ENCODE peak calls at places on chromosomes 3 and 15, in ten cellular contexts. A is IMR-90; R is tibial artery; N is heart left ventricle; V is GM12865; F is AG09309; S is fibroblast of mammary gland; H is activated CD8-positive, alpha-beta T cell treated with anti-CD3 and anti-CD28 coated beads for 36 hours; P is progenitor cell of endocrine pancreas; Y is GM10248. E is an unnamed sample.

GRCh38 chr3:161914703-161915102 is 418.1 kb downstream of the OTOL1 start:
- DNase-seq in A (peak), R (no peak), N (no peak), V (peak), F (no peak), S (peak), H (no peak), P (peak), Y (no peak), E (peak)

GRCh38 chr3:173913397-173913796 is 515.9 kb downstream of the NLGN1 start:
- DNase-seq in A (peak), R (no peak), N (peak), V (no peak), F (no peak), S (peak), H (no peak), P (no peak), Y (no peak), E (no peak)

GRCh38 chr3:196175717-196176116 is 35.5 kb downstream of the ZDHHC19 start:
- DNase-seq in A (no peak), R (no peak), N (no peak), V (no peak), F (no peak), S (no peak), H (no peak), P (no peak), Y (no peak), E (no peak)

GRCh38 chr3:24538891-24539290 is 44.2 kb upstream of the THRB start:
- DNase-seq in A (no peak), R (no peak), N (peak), V (no peak), F (no peak), S (no peak), H (no peak), P (no peak), Y (no peak), E (no peak)

GRCh38 chr3:121072128-121072527 is 164.1 kb downstream of the STXBP5L start:
- DNase-seq in A (no peak), R (no peak), N (peak), V (no peak), F (no peak), S (no peak), H (no peak), P (no peak), Y (no peak), E (no peak)

GRCh38 chr3:112002458-112002971 is 3.8 kb downstream of the TAGLN3 start:
- DNase-seq in A (peak), R (no peak), N (no peak), V (no peak), F (no peak), S (peak), H (peak), P (no peak), Y (no peak), E (no peak)

GRCh38 chr3:115633467-115633866 is 10.2 kb downstream of the GAP43 start:
- DNase-seq in A (no peak), R (no peak), N (no peak), V (no peak), F (no peak), S (no peak), H (no peak), P (no peak), Y (no peak), E (no peak)

GRCh38 chr3:181326637-181327223 is 337.2 kb upstream of the DNAJC19 start:
- DNase-seq in A (no peak), R (no peak), N (no peak), V (peak), F (no peak), S (peak), H (peak), P (no peak), Y (peak), E (no peak)

GRCh38 chr3:38829404-38829803 is 13.4 kb upstream of the SCN10A start:
- DNase-seq in A (peak), R (peak), N (peak), V (no peak), F (peak), S (peak), H (no peak), P (no peak), Y (no peak), E (no peak)

GRCh38 chr15:85408270-85408746 is 27.9 kb downstream of the AKAP13 start:
- DNase-seq in A (no peak), R (no peak), N (no peak), V (peak), F (no peak), S (no peak), H (peak), P (no peak), Y (peak), E (no peak)

GRCh38 chr15:61415617-61416120 is 186.6 kb upstream of the RORA start:
- DNase-seq in A (no peak), R (no peak), N (no peak), V (no peak), F (no peak), S (no peak), H (no peak), P (no peak), Y (no peak), E (no peak)

GRCh38 chr15:99956820-99957641 is 223.8 kb upstream of the LYSMD4 start:
- DNase-seq in A (no peak), R (no peak), N (no peak), V (no peak), F (no peak), S (no peak), H (no peak), P (no peak), Y (peak), E (no peak)

GRCh38 chr15:23447107-23447500 is at the start of gene GOLGA6L2:
- DNase-seq in A (no peak), R (no peak), N (no peak), V (peak), F (no peak), S (peak), H (peak), P (no peak), Y (no peak), E (no peak)

GRCh38 chr15:89836255-89837133 is 21.8 kb upstream of the ANPEP start:
- DNase-seq in A (peak), R (peak), N (no peak), V (no peak), F (peak), S (peak), H (no peak), P (no peak), Y (no peak), E (no peak)

GRCh38 chr15:36278219-36278618 is 301.2 kb upstream of the CDIN1 start:
- DNase-seq in A (peak), R (no peak), N (no peak), V (peak), F (no peak), S (peak), H (no peak), P (no peak), Y (no peak), E (no peak)

GRCh38 chr3:174857301-174857700 is 1.8 kb upstream of the NAALADL2 start:
- DNase-seq in A (no peak), R (no peak), N (no peak), V (no peak), F (no peak), S (no peak), H (no peak), P (no peak), Y (no peak), E (no peak)

GRCh38 chr15:65077981-65078352 is 1.4 kb downstream of the KBTBD13 start:
- DNase-seq in A (no peak), R (peak), N (peak), V (peak), F (no peak), S (peak), H (peak), P (peak), Y (peak), E (peak)

GRCh38 chr15:40330368-40330836 is 6.9 kb downstream of the INAFM2 start:
- DNase-seq in A (peak), R (no peak), N (peak), V (no peak), F (no peak), S (no peak), H (no peak), P (no peak), Y (no peak), E (no peak)

GRCh38 chr15:59329091-59329490 is 43.6 kb downstream of the MYO1E start:
- DNase-seq in A (no peak), R (no peak), N (no peak), V (no peak), F (no peak), S (no peak), H (no peak), P (no peak), Y (no peak), E (no peak)

GRCh38 chr3:177478170-177478859 is 281.0 kb upstream of the TBL1XR1 start:
- DNase-seq in A (peak), R (peak), N (no peak), V (no peak), F (peak), S (peak), H (no peak), P (no peak), Y (no peak), E (no peak)

GRCh38 chr3:170023165-170023564 is 14.6 kb upstream of the GPR160 start:
- DNase-seq in A (no peak), R (no peak), N (no peak), V (no peak), F (no peak), S (no peak), H (no peak), P (no peak), Y (no peak), E (no peak)

GRCh38 chr3:170024581-170024980 is 13.2 kb upstream of the GPR160 start:
- DNase-seq in A (no peak), R (no peak), N (no peak), V (no peak), F (no peak), S (no peak), H (no peak), P (no peak), Y (no peak), E (no peak)

DNA sequence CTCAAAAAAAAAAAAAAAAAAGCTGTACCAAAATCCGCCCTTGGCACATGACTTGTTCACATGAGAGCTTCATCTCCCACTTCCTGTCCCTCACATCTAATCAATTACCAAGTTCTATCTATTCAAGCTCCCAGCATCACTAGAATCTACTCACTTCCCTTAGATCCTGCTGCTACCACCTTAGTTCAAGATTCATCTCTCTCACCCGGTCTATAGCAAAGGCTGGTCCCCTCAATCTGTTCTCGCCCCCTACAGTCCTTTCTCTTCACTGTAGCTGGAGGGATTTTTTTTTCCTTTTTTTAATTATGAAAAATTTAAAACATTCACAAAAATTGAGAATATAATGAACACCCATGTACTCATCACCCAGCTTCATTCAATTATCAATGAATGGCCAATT is 16.7 kb upstream of the GPR160 start:
- DNase-seq in A (no peak), R (no peak), N (no peak), V (peak), F (no peak), S (no peak), H (no peak), P (no peak), Y (no peak), E (no peak)
- TF ChIP-seq CTCF in A (peak), R (no peak), N (no peak), V (no peak), F (no peak), S (no peak), H (peak), P (peak), Y (peak), E (no peak)

DNA sequence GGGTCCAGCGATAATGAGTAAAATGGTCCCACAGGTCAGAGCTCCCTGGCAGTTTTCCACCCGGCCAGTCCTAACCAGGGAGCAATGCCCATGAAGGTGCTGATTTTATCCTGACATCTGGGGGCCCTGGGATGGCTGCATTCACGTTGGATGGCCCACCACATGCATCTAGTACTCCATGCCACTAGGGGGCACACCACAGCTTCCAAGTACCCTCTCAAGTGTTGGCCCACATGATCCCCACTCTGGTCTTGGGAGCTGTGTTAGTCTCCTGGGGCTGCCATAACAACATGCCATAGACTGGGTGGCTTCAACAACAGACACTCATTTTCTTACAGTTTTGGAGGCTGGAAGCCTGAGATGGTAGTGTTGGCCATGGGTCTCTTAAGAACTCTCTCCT is 225.5 kb downstream of the SLCO3A1 start:
- DNase-seq in A (no peak), R (no peak), N (no peak), V (peak), F (no peak), S (peak), H (peak), P (no peak), Y (no peak), E (no peak)
- TF ChIP-seq CTCF in A (peak), R (no peak), N (no peak), V (peak), F (peak), S (peak), H (peak), P (peak), Y (no peak), E (peak)

GRCh38 chr3:37554364-37554763 is 307.3 kb upstream of the CTDSPL start:
- DNase-seq in A (no peak), R (no peak), N (no peak), V (peak), F (no peak), S (no peak), H (no peak), P (no peak), Y (no peak), E (no peak)

GRCh38 chr3:37564518-37564917 is 297.2 kb upstream of the CTDSPL start:
- DNase-seq in A (no peak), R (no peak), N (no peak), V (no peak), F (no peak), S (no peak), H (no peak), P (no peak), Y (no peak), E (no peak)

GRCh38 chr3:37558580-37558979 is 303.1 kb upstream of the CTDSPL start:
- DNase-seq in A (no peak), R (no peak), N (no peak), V (no peak), F (no peak), S (no peak), H (no peak), P (no peak), Y (no peak), E (no peak)

GRCh38 chr3:37556789-37557301 is 304.8 kb upstream of the CTDSPL start:
- DNase-seq in A (no peak), R (no peak), N (no peak), V (no peak), F (no peak), S (no peak), H (no peak), P (no peak), Y (no peak), E (no peak)

GRCh38 chr3:37559461-37559860 is 302.2 kb upstream of the CTDSPL start:
- DNase-seq in A (peak), R (no peak), N (no peak), V (no peak), F (no peak), S (peak), H (no peak), P (no peak), Y (no peak), E (no peak)
- TF ChIP-seq CTCF in A (no peak), R (no peak), N (no peak), V (no peak), F (no peak), S (no peak), H (no peak), P (no peak), Y (no peak), E (no peak)

GRCh38 chr3:62863648-62864047 is 11.6 kb downstream of the CADPS start:
- DNase-seq in A (no peak), R (no peak), N (no peak), V (no peak), F (no peak), S (no peak), H (no peak), P (no peak), Y (no peak), E (no peak)
- TF ChIP-seq CTCF in A (no peak), R (no peak), N (no peak), V (no peak), F (no peak), S (no peak), H (no peak), P (no peak), Y (no peak), E (no peak)

DNA sequence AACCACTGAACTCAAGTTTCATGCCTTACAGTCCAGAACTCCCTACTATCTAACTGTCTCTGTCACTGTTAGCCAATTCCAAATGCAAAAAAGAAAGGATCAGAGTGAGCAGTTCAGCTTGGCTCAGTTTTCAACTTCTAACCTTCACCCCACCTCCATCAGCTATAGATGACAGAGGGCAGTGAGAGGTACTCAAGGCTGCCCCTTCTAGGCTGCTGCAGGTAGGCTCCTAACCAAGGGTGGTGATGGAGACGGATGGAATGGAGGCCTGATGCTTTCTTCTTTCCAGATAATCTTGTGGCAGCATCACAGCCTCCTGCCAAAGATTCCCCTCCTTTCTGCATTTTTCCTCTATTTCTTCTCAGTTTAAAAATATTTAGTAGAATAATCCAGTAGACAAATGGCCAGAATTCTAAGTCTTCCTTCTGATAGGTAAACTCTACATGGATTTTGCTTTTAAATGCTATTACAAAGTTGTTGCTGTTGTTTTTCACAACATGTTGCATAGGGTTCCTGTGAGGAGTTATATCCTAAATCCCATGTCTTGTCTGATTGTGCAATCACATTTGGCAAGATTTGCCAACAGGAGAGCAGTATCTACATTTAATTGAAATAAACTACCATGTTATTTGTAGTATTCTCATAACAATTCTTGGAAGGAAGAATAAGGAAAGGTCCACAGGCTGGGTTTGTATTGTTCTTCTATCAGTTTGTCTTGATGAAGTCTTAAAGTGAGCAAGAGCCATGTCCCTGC is 301.6 kb upstream of the TRIM42 start:
- DNase-seq in A (no peak), R (no peak), N (no peak), V (no peak), F (no peak), S (peak), H (no peak), P (no peak), Y (no peak), E (no peak)
- TF ChIP-seq CTCF in A (no peak), R (no peak), N (no peak), V (no peak), F (no peak), S (no peak), H (no peak), P (no peak), Y (no peak), E (no peak)

GRCh38 chr15:47500823-47501222 is 216.5 kb upstream of the SEMA6D start:
- DNase-seq in A (no peak), R (no peak), N (no peak), V (no peak), F (no peak), S (no peak), H (no peak), P (no peak), Y (no peak), E (no peak)
- TF ChIP-seq CTCF in A (no peak), R (no peak), N (peak), V (no peak), F (no peak), S (no peak), H (no peak), P (peak), Y (no peak), E (no peak)